ENCODE peak calls at places on chromosomes 12 and 14, in seven cellular contexts. One of them, this sample, is unnamed.

GRCh38 chr12:31702047-31702446 is 26.8 kb downstream of the AMN1 start:
- DNase-seq in endodermal cell: peak
- DNase-seq in stomach: no peak
- DNase-seq in fibroblast of mammary gland: peak
- DNase-seq in spleen: no peak
- DNase-seq in pancreas: no peak
- DNase-seq in suprapubic skin: no peak
- DNase-seq in this sample: no peak

GRCh38 chr12:122610911-122611310 is 83.9 kb downstream of the KNTC1 start:
- DNase-seq in spleen: no peak
- DNase-seq in stomach: no peak
- DNase-seq in endodermal cell: no peak
- DNase-seq in pancreas: no peak
- DNase-seq in suprapubic skin: no peak
- DNase-seq in fibroblast of mammary gland: peak
- DNase-seq in this sample: no peak

GRCh38 chr14:100994757-100995156 is 91.2 kb upstream of the RTL1 start:
- DNase-seq in stomach: no peak
- DNase-seq in suprapubic skin: no peak
- DNase-seq in fibroblast of mammary gland: no peak
- DNase-seq in endodermal cell: no peak
- DNase-seq in spleen: no peak
- DNase-seq in pancreas: no peak
- DNase-seq in this sample: no peak

GRCh38 chr12:97899956-97900355 is 437.4 kb downstream of the RMST start:
- DNase-seq in suprapubic skin: no peak
- DNase-seq in endodermal cell: no peak
- DNase-seq in spleen: no peak
- DNase-seq in pancreas: no peak
- DNase-seq in fibroblast of mammary gland: no peak
- DNase-seq in stomach: no peak
- DNase-seq in this sample: no peak

GRCh38 chr14:44462372-44462771 is 44.7 kb downstream of the FSCB start:
- DNase-seq in spleen: no peak
- DNase-seq in pancreas: no peak
- DNase-seq in suprapubic skin: no peak
- DNase-seq in stomach: no peak
- DNase-seq in fibroblast of mammary gland: no peak
- DNase-seq in endodermal cell: no peak
- DNase-seq in this sample: no peak

GRCh38 chr12:40207551-40207950 is 17.2 kb upstream of the LRRK2 start:
- DNase-seq in spleen: no peak
- DNase-seq in pancreas: no peak
- DNase-seq in endodermal cell: no peak
- DNase-seq in fibroblast of mammary gland: no peak
- DNase-seq in stomach: no peak
- DNase-seq in suprapubic skin: no peak
- DNase-seq in this sample: no peak

GRCh38 chr12:92271341-92271740 is 125.7 kb upstream of the BTG1 start:
- DNase-seq in suprapubic skin: no peak
- DNase-seq in fibroblast of mammary gland: no peak
- DNase-seq in spleen: no peak
- DNase-seq in pancreas: no peak
- DNase-seq in stomach: no peak
- DNase-seq in endodermal cell: no peak
- DNase-seq in this sample: no peak

GRCh38 chr14:95291859-95292542 is 27.7 kb downstream of the CLMN start:
- DNase-seq in suprapubic skin: peak
- DNase-seq in endodermal cell: no peak
- DNase-seq in fibroblast of mammary gland: peak
- DNase-seq in stomach: peak
- DNase-seq in spleen: no peak
- DNase-seq in pancreas: peak
- DNase-seq in this sample: no peak

GRCh38 chr12:123384318-123384993 is 524 bp downstream of the KMT5A start:
- DNase-seq in stomach: no peak
- DNase-seq in fibroblast of mammary gland: no peak
- DNase-seq in pancreas: peak
- DNase-seq in spleen: peak
- DNase-seq in endodermal cell: peak
- DNase-seq in suprapubic skin: no peak
- DNase-seq in this sample: no peak

GRCh38 chr12:18461738-18462137 is 200.4 kb downstream of the PIK3C2G start:
- DNase-seq in endodermal cell: no peak
- DNase-seq in spleen: no peak
- DNase-seq in fibroblast of mammary gland: peak
- DNase-seq in stomach: no peak
- DNase-seq in pancreas: no peak
- DNase-seq in suprapubic skin: no peak
- DNase-seq in this sample: no peak

GRCh38 chr14:82999802-83000201 is 1466.1 kb upstream of the SEL1L start:
- DNase-seq in spleen: no peak
- DNase-seq in endodermal cell: peak
- DNase-seq in suprapubic skin: no peak
- DNase-seq in fibroblast of mammary gland: peak
- DNase-seq in stomach: no peak
- DNase-seq in pancreas: no peak
- DNase-seq in this sample: no peak

GRCh38 chr12:47079365-47079893 is at the start of gene PCED1B:
- DNase-seq in spleen: peak
- DNase-seq in stomach: peak
- DNase-seq in suprapubic skin: peak
- DNase-seq in endodermal cell: peak
- DNase-seq in fibroblast of mammary gland: peak
- DNase-seq in pancreas: peak
- DNase-seq in this sample: peak

GRCh38 chr14:32259368-32260013 is 56.4 kb upstream of the RNU6-8 start:
- DNase-seq in pancreas: no peak
- DNase-seq in spleen: no peak
- DNase-seq in stomach: no peak
- DNase-seq in endodermal cell: peak
- DNase-seq in suprapubic skin: no peak
- DNase-seq in fibroblast of mammary gland: peak
- DNase-seq in this sample: no peak

GRCh38 chr14:105865904-105866840 is 339.8 kb downstream of the TMEM121 start:
- DNase-seq in stomach: peak
- DNase-seq in spleen: peak
- DNase-seq in pancreas: peak
- DNase-seq in fibroblast of mammary gland: no peak
- DNase-seq in suprapubic skin: peak
- DNase-seq in endodermal cell: peak
- DNase-seq in this sample: peak

GRCh38 chr12:105418232-105418631 is 87.7 kb downstream of the C12orf75 start:
- DNase-seq in suprapubic skin: no peak
- DNase-seq in fibroblast of mammary gland: peak
- DNase-seq in stomach: no peak
- DNase-seq in spleen: no peak
- DNase-seq in endodermal cell: peak
- DNase-seq in pancreas: no peak
- DNase-seq in this sample: peak

GRCh38 chr12:105419606-105420005 is 89.1 kb downstream of the C12orf75 start:
- DNase-seq in endodermal cell: no peak
- DNase-seq in fibroblast of mammary gland: no peak
- DNase-seq in pancreas: no peak
- DNase-seq in spleen: no peak
- DNase-seq in stomach: no peak
- DNase-seq in suprapubic skin: no peak
- DNase-seq in this sample: no peak

GRCh38 chr12:105420046-105420445 is 89.6 kb downstream of the C12orf75 start:
- DNase-seq in spleen: no peak
- DNase-seq in fibroblast of mammary gland: no peak
- DNase-seq in stomach: no peak
- DNase-seq in endodermal cell: no peak
- DNase-seq in suprapubic skin: no peak
- DNase-seq in pancreas: no peak
- DNase-seq in this sample: no peak

GRCh38 chr12:105418821-105419291 is 88.4 kb downstream of the C12orf75 start:
- DNase-seq in pancreas: no peak
- DNase-seq in fibroblast of mammary gland: no peak
- DNase-seq in spleen: no peak
- DNase-seq in suprapubic skin: no peak
- DNase-seq in endodermal cell: peak
- DNase-seq in stomach: no peak
- DNase-seq in this sample: no peak

DNA sequence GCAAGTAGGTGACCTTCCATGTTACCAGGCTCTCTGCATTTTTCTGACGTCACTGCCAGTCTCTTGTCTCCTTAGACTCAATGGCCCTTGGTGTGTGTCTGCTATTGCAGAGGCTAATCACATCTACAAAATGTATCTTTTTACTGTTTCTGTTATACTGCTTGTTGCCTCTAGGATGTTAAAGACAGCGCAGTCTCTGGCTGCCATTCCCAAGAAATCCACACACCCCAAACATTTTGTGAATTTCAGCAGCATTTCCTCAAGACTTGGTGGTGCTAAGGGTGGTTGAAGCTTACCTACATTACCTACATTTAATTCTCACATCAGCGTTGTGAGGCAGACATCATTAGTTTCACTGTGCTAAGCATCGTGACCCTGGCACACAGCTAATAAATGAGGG is 87.2 kb downstream of the C12orf75 start:
- DNase-seq in fibroblast of mammary gland: no peak
- DNase-seq in suprapubic skin: no peak
- DNase-seq in stomach: no peak
- DNase-seq in spleen: no peak
- DNase-seq in endodermal cell: no peak
- DNase-seq in pancreas: no peak
- DNase-seq in this sample: no peak
- TF ChIP-seq CTCF in fibroblast of mammary gland: no peak
- TF ChIP-seq CTCF in suprapubic skin: no peak
- TF ChIP-seq CTCF in stomach: no peak
- TF ChIP-seq CTCF in spleen: no peak
- TF ChIP-seq CTCF in endodermal cell: peak
- TF ChIP-seq CTCF in pancreas: no peak
- TF ChIP-seq CTCF in this sample: peak

GRCh38 chr12:25827747-25828146 is 130.7 kb upstream of the RASSF8 start:
- DNase-seq in fibroblast of mammary gland: no peak
- DNase-seq in endodermal cell: no peak
- DNase-seq in suprapubic skin: no peak
- DNase-seq in pancreas: no peak
- DNase-seq in stomach: no peak
- DNase-seq in spleen: no peak
- DNase-seq in this sample: no peak

GRCh38 chr12:25828188-25828587 is 130.3 kb upstream of the RASSF8 start:
- DNase-seq in stomach: no peak
- DNase-seq in suprapubic skin: no peak
- DNase-seq in spleen: no peak
- DNase-seq in pancreas: no peak
- DNase-seq in endodermal cell: no peak
- DNase-seq in fibroblast of mammary gland: no peak
- DNase-seq in this sample: no peak

GRCh38 chr12:25827141-25827540 is 131.3 kb upstream of the RASSF8 start:
- DNase-seq in stomach: no peak
- DNase-seq in spleen: no peak
- DNase-seq in pancreas: no peak
- DNase-seq in suprapubic skin: no peak
- DNase-seq in fibroblast of mammary gland: no peak
- DNase-seq in endodermal cell: no peak
- DNase-seq in this sample: no peak

GRCh38 chr12:25824729-25825128 is 133.8 kb upstream of the RASSF8 start:
- DNase-seq in stomach: no peak
- DNase-seq in spleen: no peak
- DNase-seq in endodermal cell: no peak
- DNase-seq in pancreas: no peak
- DNase-seq in suprapubic skin: no peak
- DNase-seq in fibroblast of mammary gland: no peak
- DNase-seq in this sample: no peak

GRCh38 chr12:25825494-25825893 is 133.0 kb upstream of the RASSF8 start:
- DNase-seq in suprapubic skin: no peak
- DNase-seq in endodermal cell: peak
- DNase-seq in spleen: no peak
- DNase-seq in fibroblast of mammary gland: peak
- DNase-seq in pancreas: no peak
- DNase-seq in stomach: no peak
- DNase-seq in this sample: no peak
- TF ChIP-seq CTCF in suprapubic skin: no peak
- TF ChIP-seq CTCF in endodermal cell: peak
- TF ChIP-seq CTCF in spleen: no peak
- TF ChIP-seq CTCF in fibroblast of mammary gland: peak
- TF ChIP-seq CTCF in pancreas: no peak
- TF ChIP-seq CTCF in stomach: no peak
- TF ChIP-seq CTCF in this sample: peak

DNA sequence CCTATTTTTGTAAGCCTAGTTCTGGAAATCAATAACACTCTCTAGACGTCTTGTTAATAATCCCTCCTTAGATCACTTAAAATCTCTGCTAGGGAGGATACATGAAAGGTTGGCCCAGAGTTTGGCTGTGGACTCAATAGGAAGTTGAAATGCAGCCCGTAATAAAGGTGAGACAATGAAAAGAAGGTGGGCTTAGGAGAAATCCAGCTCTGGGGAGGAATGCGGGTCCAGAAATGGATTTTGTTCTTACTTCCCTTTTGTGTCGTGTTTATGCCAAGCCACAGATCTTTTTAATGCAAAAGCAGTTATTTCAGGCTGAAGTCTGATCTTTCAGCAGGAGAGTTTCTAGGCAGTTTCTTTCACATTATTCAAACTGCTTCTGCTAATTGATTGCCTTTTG is 252.7 kb upstream of the KRR1 start:
- DNase-seq in spleen: no peak
- DNase-seq in suprapubic skin: no peak
- DNase-seq in fibroblast of mammary gland: no peak
- DNase-seq in endodermal cell: no peak
- DNase-seq in pancreas: no peak
- DNase-seq in stomach: no peak
- DNase-seq in this sample: no peak
- TF ChIP-seq CTCF in spleen: no peak
- TF ChIP-seq CTCF in suprapubic skin: no peak
- TF ChIP-seq CTCF in fibroblast of mammary gland: no peak
- TF ChIP-seq CTCF in endodermal cell: no peak
- TF ChIP-seq CTCF in pancreas: no peak
- TF ChIP-seq CTCF in stomach: no peak
- TF ChIP-seq CTCF in this sample: no peak

DNA sequence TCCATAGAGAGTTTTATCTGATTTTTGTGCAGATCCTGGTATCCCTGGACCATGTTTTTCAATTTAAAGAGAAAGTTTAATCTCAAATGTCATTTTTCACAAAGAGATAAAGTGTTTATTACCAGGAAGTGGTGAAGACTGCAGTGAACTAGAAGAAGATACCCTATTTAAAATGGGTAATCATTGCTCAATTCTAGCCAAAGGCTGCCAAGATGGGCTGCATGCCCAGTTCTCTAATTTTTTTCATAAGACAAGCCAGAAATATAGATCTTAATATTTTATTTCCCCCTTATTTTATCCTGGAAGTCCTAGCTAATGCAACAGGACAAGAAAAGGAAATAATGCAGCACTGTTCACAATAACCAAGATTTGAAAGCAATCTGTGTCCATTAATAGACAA is 343.5 kb downstream of the PCNX1 start:
- DNase-seq in suprapubic skin: no peak
- DNase-seq in fibroblast of mammary gland: no peak
- DNase-seq in endodermal cell: no peak
- DNase-seq in pancreas: no peak
- DNase-seq in stomach: no peak
- DNase-seq in spleen: no peak
- DNase-seq in this sample: no peak
- TF ChIP-seq CTCF in suprapubic skin: no peak
- TF ChIP-seq CTCF in fibroblast of mammary gland: no peak
- TF ChIP-seq CTCF in endodermal cell: no peak
- TF ChIP-seq CTCF in pancreas: no peak
- TF ChIP-seq CTCF in stomach: no peak
- TF ChIP-seq CTCF in spleen: no peak
- TF ChIP-seq CTCF in this sample: no peak